ENCODE peak calls at places on chromosomes 16 and 17, in four cellular contexts. One of them, this sample, is unnamed.

GRCh38 chr16:51327001-51327400 is 175.9 kb upstream of the SALL1 start:
- DNase-seq in psoas muscle: no peak
- DNase-seq in lung: no peak
- DNase-seq in cardiac muscle cell: peak
- DNase-seq in this sample: no peak

GRCh38 chr16:50166511-50167500 is 13.7 kb downstream of the TENT4B start:
- DNase-seq in psoas muscle: no peak
- DNase-seq in cardiac muscle cell: no peak
- DNase-seq in lung: no peak
- DNase-seq in this sample: no peak

GRCh38 chr16:15644306-15644961 is 1.5 kb upstream of the MARF1 start:
- DNase-seq in cardiac muscle cell: no peak
- DNase-seq in psoas muscle: no peak
- DNase-seq in lung: no peak
- DNase-seq in this sample: no peak

GRCh38 chr17:21213491-21214014 is 408 bp downstream of the TMEM11 start:
- DNase-seq in cardiac muscle cell: peak
- DNase-seq in psoas muscle: peak
- DNase-seq in lung: peak
- DNase-seq in this sample: no peak

GRCh38 chr17:79930077-79930785 is 91.0 kb upstream of the CBX4 start:
- DNase-seq in cardiac muscle cell: peak
- DNase-seq in psoas muscle: no peak
- DNase-seq in lung: no peak
- DNase-seq in this sample: no peak

GRCh38 chr17:50064253-50064991 is 8.5 kb downstream of the ITGA3 start:
- DNase-seq in lung: peak
- DNase-seq in psoas muscle: peak
- DNase-seq in cardiac muscle cell: peak
- DNase-seq in this sample: no peak

GRCh38 chr17:49361129-49361901 is 735 bp downstream of the ZNF652 start:
- DNase-seq in lung: peak
- DNase-seq in cardiac muscle cell: peak
- DNase-seq in psoas muscle: peak
- DNase-seq in this sample: peak

GRCh38 chr17:49575524-49576120 is at the start of gene NXPH3:
- DNase-seq in cardiac muscle cell: peak
- DNase-seq in lung: peak
- DNase-seq in psoas muscle: peak
- DNase-seq in this sample: no peak

GRCh38 chr16:67179421-67180080 is 4.2 kb downstream of the MATCAP1 start:
- DNase-seq in cardiac muscle cell: no peak
- DNase-seq in psoas muscle: no peak
- DNase-seq in lung: no peak
- DNase-seq in this sample: no peak
- TF ChIP-seq CTCF in cardiac muscle cell: no peak
- TF ChIP-seq CTCF in psoas muscle: no peak
- TF ChIP-seq CTCF in lung: no peak
- TF ChIP-seq CTCF in this sample: peak

DNA sequence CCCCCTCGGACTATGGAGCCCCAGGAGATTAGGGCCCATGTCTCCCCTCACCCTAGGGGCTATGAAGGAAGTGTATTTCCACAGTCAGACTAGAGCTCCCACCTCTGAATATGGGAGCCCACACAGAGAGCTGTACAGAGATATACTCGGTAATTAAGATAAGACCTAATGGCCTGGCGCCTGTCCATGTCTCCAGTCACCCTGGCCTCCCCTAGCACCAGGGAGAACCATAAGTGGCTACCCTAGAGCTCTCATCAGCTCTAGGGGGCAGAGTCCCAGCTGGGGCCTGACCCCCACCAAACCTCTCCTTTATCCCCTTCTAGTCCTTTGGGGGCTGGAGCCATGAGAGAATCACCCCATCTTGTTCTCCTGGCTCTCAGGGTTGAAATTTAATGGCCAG is 2.4 kb downstream of the TMEM101 start:
- DNase-seq in lung: no peak
- DNase-seq in psoas muscle: no peak
- DNase-seq in cardiac muscle cell: no peak
- DNase-seq in this sample: no peak
- TF ChIP-seq CTCF in lung: no peak
- TF ChIP-seq CTCF in psoas muscle: no peak
- TF ChIP-seq CTCF in cardiac muscle cell: no peak
- TF ChIP-seq CTCF in this sample: no peak

DNA sequence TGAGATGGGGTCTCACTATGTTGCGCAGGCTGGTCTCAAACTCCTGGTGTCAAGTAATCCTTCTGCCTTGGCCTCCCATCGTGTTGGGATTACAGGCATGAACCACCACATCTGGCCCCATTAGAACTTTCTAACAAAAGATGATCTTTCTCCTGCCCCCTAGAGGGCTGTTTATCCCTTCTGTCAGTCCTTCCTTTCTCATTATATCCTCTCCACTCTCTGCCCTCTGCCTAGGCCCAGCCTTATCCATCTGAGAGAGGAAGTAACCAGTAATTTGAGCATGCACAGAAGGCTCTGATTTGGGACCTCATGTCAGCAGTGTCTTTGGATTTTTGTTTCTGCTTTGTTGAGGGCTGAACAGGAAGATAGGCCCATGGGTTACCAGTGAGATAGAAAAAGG is 4.4 kb upstream of the DHX40 start:
- DNase-seq in cardiac muscle cell: peak
- DNase-seq in psoas muscle: no peak
- DNase-seq in lung: no peak
- DNase-seq in this sample: no peak
- TF ChIP-seq CTCF in cardiac muscle cell: peak
- TF ChIP-seq CTCF in psoas muscle: no peak
- TF ChIP-seq CTCF in lung: no peak
- TF ChIP-seq CTCF in this sample: peak

GRCh38 chr16:65600046-65600445 is 478.2 kb upstream of the CDH11 start:
- DNase-seq in lung: no peak
- DNase-seq in cardiac muscle cell: no peak
- DNase-seq in psoas muscle: no peak
- DNase-seq in this sample: no peak

GRCh38 chr16:65600629-65601028 is 478.8 kb upstream of the CDH11 start:
- DNase-seq in psoas muscle: no peak
- DNase-seq in cardiac muscle cell: peak
- DNase-seq in lung: no peak
- DNase-seq in this sample: no peak

GRCh38 chr16:65598626-65599025 is 476.8 kb upstream of the CDH11 start:
- DNase-seq in lung: no peak
- DNase-seq in cardiac muscle cell: peak
- DNase-seq in psoas muscle: no peak
- DNase-seq in this sample: no peak

GRCh38 chr16:65604771-65605170 is 482.9 kb upstream of the CDH11 start:
- DNase-seq in psoas muscle: no peak
- DNase-seq in lung: no peak
- DNase-seq in cardiac muscle cell: no peak
- DNase-seq in this sample: no peak

DNA sequence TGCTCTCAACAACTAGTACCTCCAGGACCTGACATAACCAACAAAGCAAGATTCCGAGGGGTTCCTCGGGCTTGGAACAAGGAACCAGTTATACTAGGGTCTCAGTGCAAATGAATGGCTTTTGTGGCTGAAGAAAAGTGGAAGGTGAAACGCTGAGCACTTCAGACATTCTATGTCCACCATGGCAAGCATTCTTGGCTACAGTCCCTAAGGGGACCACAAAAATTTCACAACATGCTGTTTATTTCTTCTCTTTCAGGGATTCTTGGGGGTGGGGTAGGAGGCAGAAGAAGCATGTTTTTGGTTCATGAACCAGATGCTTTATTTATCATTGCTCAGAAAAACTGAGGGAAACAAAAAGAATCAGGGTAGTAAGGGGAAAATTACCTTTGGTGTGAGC is 479.9 kb upstream of the CDH11 start:
- DNase-seq in psoas muscle: no peak
- DNase-seq in lung: no peak
- DNase-seq in cardiac muscle cell: peak
- DNase-seq in this sample: no peak
- TF ChIP-seq CTCF in psoas muscle: no peak
- TF ChIP-seq CTCF in lung: no peak
- TF ChIP-seq CTCF in cardiac muscle cell: no peak
- TF ChIP-seq CTCF in this sample: no peak

DNA sequence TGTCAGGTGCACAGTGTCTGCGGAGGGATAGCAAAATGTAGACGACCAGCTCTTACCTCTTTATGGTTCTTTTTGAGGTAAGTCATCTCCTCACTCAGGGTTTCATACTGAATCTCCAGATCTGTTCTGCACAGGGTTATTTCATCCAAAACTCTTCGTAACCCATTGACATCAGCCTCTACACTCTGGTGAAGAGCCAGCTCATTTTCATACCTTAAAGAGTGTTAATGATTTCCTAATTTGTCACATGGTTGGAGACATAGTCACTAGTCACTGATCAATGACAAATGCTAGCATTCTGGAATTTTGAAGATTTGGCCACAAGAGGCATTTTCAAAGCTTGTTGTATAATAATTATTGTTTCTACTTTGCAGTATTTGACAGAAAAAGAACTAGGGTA is 1.3 kb downstream of the KRT25 start:
- DNase-seq in psoas muscle: no peak
- DNase-seq in lung: no peak
- DNase-seq in cardiac muscle cell: no peak
- DNase-seq in this sample: no peak
- TF ChIP-seq CTCF in psoas muscle: no peak
- TF ChIP-seq CTCF in lung: no peak
- TF ChIP-seq CTCF in cardiac muscle cell: no peak
- TF ChIP-seq CTCF in this sample: no peak

GRCh38 chr16:3912373-3912772 is 31.9 kb upstream of the CREBBP start:
- DNase-seq in lung: no peak
- DNase-seq in psoas muscle: no peak
- DNase-seq in cardiac muscle cell: no peak
- DNase-seq in this sample: no peak

GRCh38 chr16:3909791-3910583 is 29.5 kb upstream of the CREBBP start:
- DNase-seq in psoas muscle: no peak
- DNase-seq in lung: no peak
- DNase-seq in cardiac muscle cell: no peak
- DNase-seq in this sample: no peak

GRCh38 chr16:3906363-3906762 is 25.9 kb upstream of the CREBBP start:
- DNase-seq in psoas muscle: no peak
- DNase-seq in lung: no peak
- DNase-seq in cardiac muscle cell: no peak
- DNase-seq in this sample: no peak

GRCh38 chr16:3907586-3907985 is 27.1 kb upstream of the CREBBP start:
- DNase-seq in lung: no peak
- DNase-seq in cardiac muscle cell: no peak
- DNase-seq in psoas muscle: no peak
- DNase-seq in this sample: no peak

DNA sequence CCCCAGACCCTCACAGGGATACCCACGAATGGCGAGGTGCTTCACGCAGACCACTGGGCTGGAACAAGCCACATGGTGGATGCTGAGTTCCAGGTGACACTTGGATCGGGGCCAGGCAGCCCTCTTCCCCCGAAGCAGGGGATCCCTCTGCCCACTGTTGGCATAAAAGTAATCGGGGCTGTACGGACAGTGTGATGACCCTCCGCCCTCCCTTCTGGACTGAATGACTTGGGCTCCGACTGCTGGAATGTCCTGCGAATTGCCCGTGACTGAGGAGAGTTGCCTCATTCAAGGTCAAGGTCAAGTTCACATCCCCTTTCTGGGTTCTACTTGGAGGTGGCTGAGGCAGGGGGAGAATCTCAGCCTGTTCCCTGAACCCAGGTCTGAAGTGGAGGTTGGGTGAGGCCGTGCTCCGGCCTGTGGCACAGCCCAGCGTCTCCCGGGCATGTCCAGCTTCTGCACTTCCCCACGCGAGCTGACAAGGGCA is 28.5 kb upstream of the CREBBP start:
- DNase-seq in psoas muscle: peak
- DNase-seq in cardiac muscle cell: no peak
- DNase-seq in lung: no peak
- DNase-seq in this sample: no peak
- TF ChIP-seq CTCF in psoas muscle: no peak
- TF ChIP-seq CTCF in cardiac muscle cell: no peak
- TF ChIP-seq CTCF in lung: no peak
- TF ChIP-seq CTCF in this sample: no peak

This sample was measured in GM12864.